ENCODE peak calls at places on chromosomes 3 and 15, in six cellular contexts. U, S, J, F, Q and X are unnamed samples.

GRCh38 chr15:74725845-74726773 is 781 bp upstream of the CYP1A1 start:
- DNase-seq in U (peak; percentile 57), S (no peak), J (no peak), F (no peak), Q (peak; percentile 79), X (peak; percentile 79)

GRCh38 chr15:85457392-85457968 is 77.1 kb downstream of the AKAP13 start:
- DNase-seq in U (no peak), S (no peak), J (no peak), F (no peak), Q (no peak), X (no peak)

GRCh38 chr3:21226086-21226485 is 524.9 kb downstream of the ZNF385D start:
- DNase-seq in U (no peak), S (no peak), J (no peak), F (no peak), Q (no peak), X (peak; percentile 55)

GRCh38 chr3:81744366-81744765 is 17.1 kb downstream of the GBE1 start:
- DNase-seq in U (no peak), S (peak; percentile 77), J (peak; percentile 95), F (peak; percentile 97), Q (no peak), X (no peak)

GRCh38 chr3:136690611-136691010 is 61.6 kb downstream of the STAG1 start:
- DNase-seq in U (no peak), S (no peak), J (no peak), F (no peak), Q (no peak), X (no peak)

GRCh38 chr3:54243262-54243931 is 121.0 kb downstream of the CACNA2D3 start:
- DNase-seq in U (no peak), S (no peak), J (no peak), F (peak; percentile 33), Q (no peak), X (no peak)

GRCh38 chr15:58387130-58387529 is 44.7 kb upstream of the LIPC start:
- DNase-seq in U (no peak), S (peak; percentile 21), J (peak; percentile 84), F (peak; percentile 74), Q (no peak), X (no peak)

GRCh38 chr15:78341057-78341763 is 1.1 kb downstream of the CRABP1 start:
- DNase-seq in U (no peak), S (no peak), J (no peak), F (no peak), Q (peak; percentile 76), X (peak; percentile 54)

GRCh38 chr15:79595995-79596622 is 164.0 kb downstream of the MINAR1 start:
- DNase-seq in U (peak; percentile 74), S (peak; percentile 27), J (peak; percentile 74), F (peak; percentile 73), Q (peak; percentile 94), X (no peak)

GRCh38 chr15:50068016-50068415 is 51.0 kb downstream of the ATP8B4 start:
- DNase-seq in U (no peak), S (no peak), J (no peak), F (no peak), Q (no peak), X (no peak)

GRCh38 chr15:95687686-95688085 is 642.8 kb upstream of the NR2F2 start:
- DNase-seq in U (no peak), S (no peak), J (no peak), F (no peak), Q (no peak), X (no peak)

GRCh38 chr15:95693917-95694316 is 636.6 kb upstream of the NR2F2 start:
- DNase-seq in U (no peak), S (no peak), J (peak; percentile 16), F (peak; percentile 49), Q (no peak), X (no peak)

GRCh38 chr15:95687056-95687455 is 643.4 kb upstream of the NR2F2 start:
- DNase-seq in U (no peak), S (no peak), J (peak; percentile 12), F (no peak), Q (no peak), X (no peak)

GRCh38 chr15:95690631-95691340 is 639.7 kb upstream of the NR2F2 start:
- DNase-seq in U (no peak), S (no peak), J (no peak), F (no peak), Q (no peak), X (no peak)
- H3K9me3 ChIP-seq in U (no peaks in the 10 kb centered on the region), S (peaks cover 6% of the 10 kb centered on the region), J (peaks cover 12% of the 10 kb centered on the region), F (no peaks in the 10 kb centered on the region), Q (peaks cover 17% of the 10 kb centered on the region), X (peaks cover 19% of the 10 kb centered on the region)

GRCh38 chr3:9676780-9677179 is 26.9 kb upstream of the CPNE9 start:
- DNase-seq in U (no peak), S (no peak), J (peak; percentile 26), F (no peak), Q (no peak), X (no peak)
- H3K27ac ChIP-seq in U (no peak overlapping the region), S (peak overlapping the region; percentile 24), J (no peak overlapping the region), F (no peak overlapping the region), Q (no peak overlapping the region), X (no peak overlapping the region)

GRCh38 chr15:31377030-31377429 is 50.4 kb downstream of the KLF13 start:
- DNase-seq in U (no peak), S (no peak), J (no peak), F (no peak), Q (no peak), X (peak; percentile 73)
- H3K9me3 ChIP-seq in U (peaks cover 5% of the 10 kb centered on the region), S (peaks cover 9% of the 10 kb centered on the region), J (peaks cover 3% of the 10 kb centered on the region), F (no peaks in the 10 kb centered on the region), Q (no peaks in the 10 kb centered on the region), X (no peaks in the 10 kb centered on the region)

GRCh38 chr15:44593042-44593736 is 56.2 kb downstream of the EIF3J start:
- DNase-seq in U (no peak), S (no peak), J (no peak), F (peak; percentile 28), Q (no peak), X (no peak)

GRCh38 chr15:44584162-44584749 is 47.3 kb downstream of the EIF3J start:
- DNase-seq in U (no peak), S (no peak), J (no peak), F (peak; percentile 21), Q (peak; percentile 44), X (no peak)

GRCh38 chr15:44591326-44591725 is 54.4 kb downstream of the EIF3J start:
- DNase-seq in U (no peak), S (no peak), J (no peak), F (no peak), Q (no peak), X (no peak)

GRCh38 chr15:44585633-44586032 is 48.7 kb downstream of the EIF3J start:
- DNase-seq in U (no peak), S (no peak), J (no peak), F (no peak), Q (no peak), X (no peak)

DNA sequence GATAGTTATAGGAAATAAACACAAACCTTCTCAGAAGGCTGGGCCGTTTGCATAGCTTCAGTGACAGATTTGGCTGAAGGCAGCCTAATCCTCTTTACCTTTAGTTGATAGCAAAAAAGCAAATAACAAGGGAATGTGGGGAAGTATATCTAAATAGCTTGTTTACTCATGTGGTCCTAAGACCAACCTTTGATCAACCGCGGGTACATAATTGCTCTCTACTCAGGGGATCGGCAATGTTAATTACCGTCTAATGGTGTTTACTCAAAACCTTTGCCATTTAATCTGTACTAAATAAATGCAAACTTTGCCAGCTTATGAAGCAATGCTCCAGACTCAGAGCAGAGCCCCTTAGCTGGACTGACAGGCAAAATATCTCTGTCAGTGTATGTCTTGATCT is 51.6 kb downstream of the EIF3J start:
- DNase-seq in U (no peak), S (no peak), J (no peak), F (no peak), Q (no peak), X (no peak)
- H3K27ac ChIP-seq in U (no peak overlapping the region), S (no peak overlapping the region), J (no peak overlapping the region), F (no peak overlapping the region), Q (no peak overlapping the region), X (no peak overlapping the region)

GRCh38 chr15:22259881-22260421 is 179.6 kb downstream of the OR4M2 start:
- DNase-seq in U (no peak), S (no peak), J (no peak), F (no peak), Q (no peak), X (no peak)
- H3K9me3 ChIP-seq in U (peaks cover 5% of the 10 kb centered on the region), S (peaks cover 56% of the 10 kb centered on the region), J (peaks cover 26% of the 10 kb centered on the region), F (peaks cover 3% of the 10 kb centered on the region), Q (peaks cover 41% of the 10 kb centered on the region), X (no peaks in the 10 kb centered on the region)

GRCh38 chr3:178517665-178518366 is 18.4 kb upstream of the KCNMB2 start:
- DNase-seq in U (no peak), S (no peak), J (no peak), F (no peak), Q (no peak), X (no peak)

GRCh38 chr3:178522200-178523052 is 13.8 kb upstream of the KCNMB2 start:
- DNase-seq in U (no peak), S (no peak), J (no peak), F (no peak), Q (no peak), X (no peak)

GRCh38 chr3:178518660-178519396 is 17.4 kb upstream of the KCNMB2 start:
- DNase-seq in U (no peak), S (no peak), J (no peak), F (no peak), Q (no peak), X (no peak)

GRCh38 chr3:178519701-178520100 is 16.5 kb upstream of the KCNMB2 start:
- DNase-seq in U (no peak), S (no peak), J (no peak), F (no peak), Q (no peak), X (no peak)

GRCh38 chr3:178520436-178520835 is 15.8 kb upstream of the KCNMB2 start:
- DNase-seq in U (no peak), S (no peak), J (no peak), F (no peak), Q (no peak), X (no peak)
- H3K27ac ChIP-seq in U (no peak overlapping the region), S (no peak overlapping the region), J (no peak overlapping the region), F (no peak overlapping the region), Q (no peak overlapping the region), X (no peak overlapping the region)

GRCh38 chr3:1792466-1792865 is 306.2 kb upstream of the CNTN4 start:
- DNase-seq in U (no peak), S (no peak), J (no peak), F (no peak), Q (no peak), X (no peak)
- H3K9me3 ChIP-seq in U (no peaks in the 10 kb centered on the region), S (peaks cover 6% of the 10 kb centered on the region), J (peaks cover 2% of the 10 kb centered on the region), F (no peaks in the 10 kb centered on the region), Q (no peaks in the 10 kb centered on the region), X (no peaks in the 10 kb centered on the region)